ENCODE peak calls at places on chromosomes 4 and X, in six cellular contexts. B is breast epithelium, X is pancreas, F is cardiac muscle cell, P is AG10803, K is colonic mucosa. Q is an unnamed sample.

GRCh38 chr4:111410571-111410970 is 734.7 kb upstream of the FAM241A start:
- DNase-seq in P (peak; percentile 10), X (no peak), B (no peak), F (no peak), K (no peak), Q (no peak)

GRCh38 chr4:98873059-98873458 is 55.9 kb downstream of the EIF4E start:
- DNase-seq in F (no peak), B (no peak), X (no peak), K (no peak), P (peak; percentile 45), Q (no peak)

GRCh38 chr4:38967260-38968095 is 64.7 kb downstream of the TMEM156 start:
- DNase-seq in K (no peak), F (no peak), P (peak; percentile 99), X (no peak), B (no peak), Q (no peak)

GRCh38 chrX:71098302-71098701 is 2.7 kb downstream of the FOXO4 start:
- DNase-seq in K (peak; percentile 63), P (peak; percentile 35), B (peak; percentile 51), F (peak; percentile 65), X (no peak), Q (peak; percentile 55)

GRCh38 chrX:155881158-155881993 is at the start of gene VAMP7:
- DNase-seq in X (peak; percentile 92), P (peak; percentile 82), K (peak; percentile 89), F (peak; percentile 90), B (peak; percentile 79), Q (peak; percentile 90)

GRCh38 chrX:129772796-129773431 is 6.8 kb upstream of the SASH3 start:
- DNase-seq in F (no peak), B (peak; percentile 50), P (no peak), X (no peak), K (peak; percentile 75), Q (peak; percentile 86)

GRCh38 chrX:131226591-131226990 is 62.5 kb downstream of the IGSF1 start:
- DNase-seq in P (no peak), K (no peak), F (no peak), B (no peak), X (no peak), Q (no peak)

GRCh38 chr4:181416966-181417365 is 826.2 kb upstream of the TENM3 start:
- DNase-seq in X (no peak), K (no peak), F (no peak), B (no peak), P (no peak), Q (no peak)

GRCh38 chrX:71909956-71910355 is 689 bp upstream of the NHSL2 start:
- DNase-seq in P (peak; percentile 4), F (peak; percentile 45), B (no peak), X (no peak), K (no peak), Q (no peak)

GRCh38 chr4:6239486-6239885 is 30.2 kb upstream of the WFS1 start:
- DNase-seq in K (no peak), P (no peak), X (no peak), F (no peak), B (no peak), Q (no peak)

GRCh38 chrX:3143043-3143799 is 102.0 kb downstream of the ARSF start:
- DNase-seq in K (no peak), X (no peak), B (no peak), F (no peak), P (no peak), Q (no peak)

GRCh38 chr4:8315343-8316250 is 46.0 kb downstream of the HTRA3 start:
- DNase-seq in F (peak; percentile 15), B (no peak), P (peak; percentile 79), K (no peak), X (peak; percentile 87), Q (peak; percentile 14)

GRCh38 chrX:46730765-46731164 is 28.2 kb downstream of the SLC9A7 start:
- DNase-seq in F (no peak), P (no peak), X (no peak), B (no peak), K (no peak), Q (no peak)

GRCh38 chr4:160406426-160406825 is 1303.5 kb downstream of the RAPGEF2 start:
- DNase-seq in P (no peak), X (no peak), F (no peak), K (no peak), B (no peak), Q (no peak)

GRCh38 chr4:72987741-72988729 is 81.5 kb downstream of the COX18 start:
- DNase-seq in X (no peak), P (peak; percentile 27), K (no peak), F (no peak), B (no peak), Q (no peak)

GRCh38 chr4:168096444-168096784 is 4.1 kb downstream of the ANXA10 start:
- DNase-seq in B (no peak), X (no peak), K (no peak), F (no peak), P (no peak), Q (no peak)

GRCh38 chrX:25012793-25013592 is 2.8 kb downstream of the ARX start:
- DNase-seq in F (no peak), B (no peak), X (no peak), K (no peak), P (no peak), Q (peak; percentile 23)

GRCh38 chrX:25012433-25012735 is 3.4 kb downstream of the ARX start:
- DNase-seq in K (no peak), F (peak; percentile 59), P (no peak), B (no peak), X (no peak), Q (no peak)

GRCh38 chrX:25010784-25011588 is 4.8 kb downstream of the ARX start:
- DNase-seq in F (no peak), B (no peak), K (no peak), X (no peak), P (no peak), Q (no peak)

GRCh38 chrX:25013593-25014365 is 2.0 kb downstream of the ARX start:
- DNase-seq in P (no peak), X (peak; percentile 64), B (no peak), K (no peak), F (no peak), Q (peak; percentile 15)

DNA sequence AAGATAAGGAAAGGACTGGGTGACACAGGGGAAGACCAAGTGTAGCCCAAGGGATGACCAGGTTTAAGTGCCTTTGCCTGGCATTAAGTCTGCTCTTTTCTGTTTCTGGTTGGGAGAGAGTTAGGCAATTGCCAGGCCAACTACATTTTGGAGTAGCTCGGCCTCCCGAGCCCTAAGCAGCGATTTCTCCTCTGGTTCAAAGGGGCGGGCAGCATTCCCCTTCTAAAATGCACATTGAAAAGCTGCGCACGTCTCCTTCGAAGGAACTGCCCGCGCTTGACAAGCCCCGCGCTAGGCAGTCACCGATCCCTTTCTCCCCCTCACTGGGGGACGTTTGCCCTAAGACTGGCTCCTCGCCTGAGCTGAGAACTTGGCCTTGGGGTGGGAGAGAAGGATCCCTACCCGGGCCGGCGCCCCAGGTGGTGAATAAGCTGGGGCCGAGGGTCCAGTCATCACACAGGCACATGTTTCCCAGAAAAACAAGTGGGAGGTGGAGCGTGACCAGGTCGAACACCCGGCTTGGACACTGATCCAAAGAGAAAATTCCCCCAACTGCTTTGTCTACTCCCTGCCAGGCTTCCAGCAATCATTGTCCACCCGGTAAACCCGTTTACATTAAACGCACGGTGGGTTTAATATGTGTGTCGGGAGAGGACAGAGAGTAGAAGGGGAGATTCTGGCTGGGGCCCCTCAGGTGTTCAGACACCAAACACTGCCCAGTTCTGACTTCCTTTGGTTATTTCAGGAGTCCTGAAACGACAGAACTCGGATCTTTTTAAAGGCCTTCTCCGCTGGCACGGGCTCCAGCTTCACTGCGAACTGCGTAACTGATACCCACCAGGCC is 4.0 kb downstream of the ARX start:
- DNase-seq in F (no peak), P (no peak), X (no peak), K (no peak), B (no peak), Q (no peak)
- H3K4me3 ChIP-seq in F (no peak overlapping the region), P (no peak overlapping the region), X (no peak overlapping the region), K (no peak overlapping the region), B (no peak overlapping the region), Q (no peak overlapping the region)

GRCh38 chrX:154412468-154412867 is 1.1 kb downstream of the TAFAZZIN start:
- DNase-seq in X (no peak), F (no peak), P (peak; percentile 17), K (peak; percentile 41), B (no peak), Q (no peak)
- H3K4me3 ChIP-seq in X (peak overlapping the region; percentile 66), F (peak overlapping the region; percentile 87), P (peak overlapping the region; percentile 63), K (peak overlapping the region; percentile 72), B (peak overlapping the region; percentile 88), Q (peak overlapping the region; percentile 61)

DNA sequence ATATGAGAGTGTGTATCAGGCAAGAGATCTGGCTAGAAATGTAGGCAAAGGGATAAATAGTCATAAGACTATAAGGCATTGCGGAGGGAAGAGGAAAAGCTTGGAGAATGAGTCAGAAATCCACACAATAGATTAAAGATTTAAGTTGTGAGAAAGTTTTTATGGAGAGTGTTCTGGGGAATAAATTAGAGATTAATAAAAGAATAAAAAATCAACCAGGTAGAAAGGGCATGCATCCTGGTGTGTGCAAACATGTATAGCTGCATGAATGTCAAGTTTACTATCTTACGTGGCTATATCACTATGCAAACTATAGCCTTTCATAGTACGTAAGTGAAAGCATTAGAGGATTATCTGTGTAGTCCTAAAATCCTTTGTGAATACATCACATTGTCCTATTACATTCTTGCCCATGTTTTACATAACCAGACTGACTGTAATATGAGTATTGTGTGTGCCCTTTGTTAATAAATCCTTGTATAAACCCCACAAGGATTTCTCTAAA is 36.9 kb downstream of the SNCA start:
- DNase-seq in X (no peak), B (no peak), F (no peak), P (no peak), K (no peak), Q (no peak)
- H3K4me3 ChIP-seq in X (no peak overlapping the region), B (no peak overlapping the region), F (no peak overlapping the region), P (no peak overlapping the region), K (no peak overlapping the region), Q (no peak overlapping the region)

DNA sequence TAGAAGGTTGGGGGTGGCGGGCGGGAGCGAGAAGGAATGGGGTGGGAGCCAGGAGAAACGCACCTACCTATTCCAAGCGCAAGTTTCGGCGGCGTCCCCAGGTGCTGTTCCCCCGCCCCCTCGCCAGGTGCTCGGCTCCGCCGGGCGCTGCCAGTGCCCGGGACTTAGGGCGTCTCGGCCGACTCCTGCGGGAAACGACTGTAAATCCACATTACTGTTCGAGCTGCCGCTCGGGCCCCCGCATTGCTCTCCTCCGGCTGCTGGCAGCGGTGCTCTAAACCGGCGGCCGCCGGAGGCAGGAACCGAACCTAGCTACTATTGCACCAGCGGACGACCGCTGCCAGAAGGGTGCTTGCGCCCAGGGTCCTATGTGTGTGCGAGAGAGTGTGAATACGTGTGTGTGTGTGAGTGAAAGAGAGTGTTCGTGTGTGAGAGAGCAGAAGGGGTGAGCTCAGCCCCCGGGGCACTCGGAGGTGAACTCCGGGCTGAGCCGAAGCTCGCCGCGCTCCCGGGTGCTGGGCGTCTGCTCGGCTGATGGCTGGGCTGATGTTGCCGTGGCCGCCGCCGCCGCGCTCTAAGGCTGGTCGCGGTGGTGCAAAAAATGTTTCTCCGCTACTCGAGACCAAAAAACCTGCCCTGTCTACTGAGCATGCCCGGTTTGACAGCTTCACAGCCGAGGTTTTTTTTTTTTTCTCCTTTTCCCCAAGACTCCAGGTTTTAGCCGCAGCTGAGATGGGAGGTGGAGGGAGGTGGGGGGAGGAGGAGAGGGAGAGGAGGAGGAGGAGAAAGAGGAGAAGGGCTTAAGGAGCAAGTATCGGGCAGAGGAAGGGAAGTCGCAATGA is 115.7 kb upstream of the TEX13C start:
- DNase-seq in X (peak; percentile 63), B (no peak), K (no peak), F (peak; percentile 56), P (peak; percentile 0), Q (no peak)
- H3K4me3 ChIP-seq in X (peak overlapping the region; percentile 35), B (peak overlapping the region; percentile 61), K (peak overlapping the region; percentile 8), F (peak overlapping the region; percentile 35), P (no peak overlapping the region), Q (no peak overlapping the region)